ENCODE peak calls at places on chromosome 18, in eight cellular contexts. One of them, this sample, is unnamed.

GRCh38 chr18:45837283-45838070 is 12.0 kb downstream of the SIGLEC15 start:
- DNase-seq in GM12878: no peak
- DNase-seq in upper lobe of right lung: peak; percentile 83
- DNase-seq in aorta: peak; percentile 89
- DNase-seq in adrenal gland: peak; percentile 61
- DNase-seq in hepatocyte: peak; percentile 86
- DNase-seq in mesendoderm: peak; percentile 81
- DNase-seq in mammary epithelial cell: no peak
- DNase-seq in this sample: peak; percentile 59

GRCh38 chr18:7236899-7237298 is 6.0 kb downstream of the LRRC30 start:
- DNase-seq in mesendoderm: no peak
- DNase-seq in adrenal gland: no peak
- DNase-seq in upper lobe of right lung: no peak
- DNase-seq in GM12878: no peak
- DNase-seq in aorta: no peak
- DNase-seq in mammary epithelial cell: no peak
- DNase-seq in hepatocyte: no peak
- DNase-seq in this sample: no peak

GRCh38 chr18:57980573-57981348 is 63.3 kb upstream of the NEDD4L start:
- DNase-seq in upper lobe of right lung: no peak
- DNase-seq in adrenal gland: no peak
- DNase-seq in hepatocyte: peak; percentile 17
- DNase-seq in aorta: no peak
- DNase-seq in mesendoderm: no peak
- DNase-seq in GM12878: no peak
- DNase-seq in mammary epithelial cell: peak; percentile 52
- DNase-seq in this sample: no peak

GRCh38 chr18:49858309-49859005 is 45.1 kb upstream of the ACAA2 start:
- DNase-seq in GM12878: no peak
- DNase-seq in adrenal gland: peak; percentile 70
- DNase-seq in mesendoderm: peak; percentile 84
- DNase-seq in mammary epithelial cell: peak; percentile 66
- DNase-seq in hepatocyte: peak; percentile 86
- DNase-seq in upper lobe of right lung: peak; percentile 75
- DNase-seq in aorta: peak; percentile 84
- DNase-seq in this sample: peak; percentile 79

GRCh38 chr18:80218341-80219227 is 28.7 kb downstream of the PARD6G start:
- DNase-seq in mammary epithelial cell: no peak
- DNase-seq in hepatocyte: no peak
- DNase-seq in mesendoderm: no peak
- DNase-seq in adrenal gland: no peak
- DNase-seq in upper lobe of right lung: no peak
- DNase-seq in aorta: no peak
- DNase-seq in GM12878: no peak
- DNase-seq in this sample: no peak

GRCh38 chr18:10588975-10589374 is 63.1 kb downstream of the NAPG start:
- DNase-seq in adrenal gland: peak; percentile 92
- DNase-seq in mammary epithelial cell: no peak
- DNase-seq in GM12878: no peak
- DNase-seq in aorta: no peak
- DNase-seq in upper lobe of right lung: no peak
- DNase-seq in hepatocyte: no peak
- DNase-seq in mesendoderm: no peak
- DNase-seq in this sample: no peak

GRCh38 chr18:34280653-34281052 is 55.9 kb upstream of the NOL4 start:
- DNase-seq in hepatocyte: no peak
- DNase-seq in upper lobe of right lung: no peak
- DNase-seq in mesendoderm: peak; percentile 9
- DNase-seq in aorta: no peak
- DNase-seq in GM12878: no peak
- DNase-seq in adrenal gland: no peak
- DNase-seq in mammary epithelial cell: no peak
- DNase-seq in this sample: no peak

GRCh38 chr18:45562567-45563479 is 52.5 kb upstream of the SLC14A2 start:
- DNase-seq in aorta: peak; percentile 84
- DNase-seq in adrenal gland: peak; percentile 12
- DNase-seq in mammary epithelial cell: no peak
- DNase-seq in mesendoderm: no peak
- DNase-seq in GM12878: no peak
- DNase-seq in hepatocyte: peak; percentile 25
- DNase-seq in upper lobe of right lung: no peak
- DNase-seq in this sample: no peak

GRCh38 chr18:50038448-50038847 is 156.5 kb downstream of the MYO5B start:
- DNase-seq in aorta: no peak
- DNase-seq in mesendoderm: no peak
- DNase-seq in adrenal gland: no peak
- DNase-seq in upper lobe of right lung: no peak
- DNase-seq in mammary epithelial cell: no peak
- DNase-seq in GM12878: no peak
- DNase-seq in hepatocyte: no peak
- DNase-seq in this sample: no peak

GRCh38 chr18:10122116-10122515 is 208.3 kb downstream of the VAPA start:
- DNase-seq in GM12878: no peak
- DNase-seq in aorta: no peak
- DNase-seq in mesendoderm: no peak
- DNase-seq in mammary epithelial cell: no peak
- DNase-seq in adrenal gland: peak; percentile 34
- DNase-seq in upper lobe of right lung: no peak
- DNase-seq in hepatocyte: peak; percentile 40
- DNase-seq in this sample: peak; percentile 43

GRCh38 chr18:49751427-49752094 is 61.8 kb downstream of the ACAA2 start:
- DNase-seq in GM12878: no peak
- DNase-seq in upper lobe of right lung: peak; percentile 35
- DNase-seq in hepatocyte: no peak
- DNase-seq in adrenal gland: no peak
- DNase-seq in mammary epithelial cell: no peak
- DNase-seq in aorta: no peak
- DNase-seq in mesendoderm: no peak
- DNase-seq in this sample: no peak

GRCh38 chr18:33205777-33206176 is 234.7 kb downstream of the CCDC178 start:
- DNase-seq in mesendoderm: no peak
- DNase-seq in hepatocyte: no peak
- DNase-seq in upper lobe of right lung: no peak
- DNase-seq in GM12878: no peak
- DNase-seq in mammary epithelial cell: no peak
- DNase-seq in aorta: no peak
- DNase-seq in adrenal gland: no peak
- DNase-seq in this sample: no peak

GRCh38 chr18:56000041-56000440 is 412.0 kb upstream of the TCF4 start:
- DNase-seq in GM12878: no peak
- DNase-seq in aorta: no peak
- DNase-seq in hepatocyte: no peak
- DNase-seq in upper lobe of right lung: no peak
- DNase-seq in adrenal gland: no peak
- DNase-seq in mesendoderm: no peak
- DNase-seq in mammary epithelial cell: no peak
- DNase-seq in this sample: no peak

GRCh38 chr18:61397222-61397621 is 64.0 kb downstream of the CDH20 start:
- DNase-seq in GM12878: no peak
- DNase-seq in hepatocyte: no peak
- DNase-seq in upper lobe of right lung: no peak
- DNase-seq in mammary epithelial cell: no peak
- DNase-seq in aorta: no peak
- DNase-seq in adrenal gland: no peak
- DNase-seq in mesendoderm: no peak
- DNase-seq in this sample: no peak

GRCh38 chr18:64803471-64803870 is 654.6 kb upstream of the LINC00305 start:
- DNase-seq in hepatocyte: no peak
- DNase-seq in aorta: no peak
- DNase-seq in adrenal gland: no peak
- DNase-seq in GM12878: no peak
- DNase-seq in mesendoderm: no peak
- DNase-seq in mammary epithelial cell: no peak
- DNase-seq in upper lobe of right lung: no peak
- DNase-seq in this sample: no peak

DNA sequence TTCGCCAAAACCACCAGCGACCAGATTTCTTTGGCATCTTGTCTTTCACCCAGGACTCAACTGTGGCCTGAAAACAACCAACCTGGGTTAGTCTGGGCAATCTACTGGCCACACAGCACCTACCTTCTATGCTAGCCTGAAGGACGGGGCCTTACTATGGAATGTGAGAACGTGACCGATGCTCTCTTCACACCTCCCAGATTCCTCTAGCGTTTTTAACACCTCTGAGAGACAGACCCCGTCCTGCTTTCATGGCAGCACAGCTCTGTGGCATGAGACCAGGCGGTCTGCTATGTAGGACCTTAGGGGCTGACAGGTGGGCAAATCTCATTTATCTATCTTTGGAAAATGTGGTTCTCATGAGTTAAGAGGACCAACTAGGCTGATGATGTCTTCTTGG is 80.9 kb downstream of the EMILIN2 start:
- DNase-seq in mammary epithelial cell: no peak
- DNase-seq in adrenal gland: no peak
- DNase-seq in mesendoderm: peak; percentile 75
- DNase-seq in aorta: peak; percentile 44
- DNase-seq in hepatocyte: no peak
- DNase-seq in GM12878: no peak
- DNase-seq in upper lobe of right lung: no peak
- DNase-seq in this sample: no peak
- H3K27ac ChIP-seq in mammary epithelial cell: no peak overlapping the region
- H3K27ac ChIP-seq in adrenal gland: no peak overlapping the region
- H3K27ac ChIP-seq in mesendoderm: no peak overlapping the region
- H3K27ac ChIP-seq in aorta: no peak overlapping the region
- H3K27ac ChIP-seq in hepatocyte: no peak overlapping the region
- H3K27ac ChIP-seq in GM12878: no peak overlapping the region
- H3K27ac ChIP-seq in upper lobe of right lung: no peak overlapping the region
- H3K27ac ChIP-seq in this sample: no peak overlapping the region

DNA sequence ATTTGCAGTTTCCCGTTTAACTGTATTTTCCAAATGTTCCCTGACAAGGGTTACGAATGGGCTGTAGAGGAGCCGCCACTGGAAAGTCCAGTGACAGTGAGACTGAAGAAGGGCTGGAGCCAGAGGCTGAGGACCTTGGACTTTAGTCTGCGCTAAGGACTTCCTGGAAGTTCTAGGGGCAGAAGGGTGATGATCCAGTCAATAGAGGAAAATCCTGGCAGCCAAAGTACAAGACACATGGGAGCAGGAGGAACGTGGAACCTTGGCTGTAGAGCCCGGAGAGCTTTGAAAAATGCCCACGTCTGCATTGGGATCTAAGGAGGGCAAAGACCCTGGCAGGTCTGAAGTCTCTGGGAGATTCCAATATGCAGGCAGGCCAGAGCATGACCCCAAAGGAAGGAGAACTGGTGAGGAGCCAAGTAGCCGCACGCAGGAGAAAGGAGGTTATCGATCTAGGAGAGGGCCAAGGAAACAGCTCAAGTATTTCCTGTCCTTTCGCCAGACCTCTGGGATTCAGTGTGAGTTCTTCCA is 28.5 kb downstream of the MBP start:
- DNase-seq in mesendoderm: no peak
- DNase-seq in mammary epithelial cell: no peak
- DNase-seq in upper lobe of right lung: no peak
- DNase-seq in adrenal gland: no peak
- DNase-seq in GM12878: no peak
- DNase-seq in aorta: no peak
- DNase-seq in hepatocyte: no peak
- DNase-seq in this sample: no peak
- H3K4me1 ChIP-seq in mesendoderm: peaks cover 7% of the 10 kb centered on the region
- H3K4me1 ChIP-seq in mammary epithelial cell: peaks cover 51% of the 10 kb centered on the region
- H3K4me1 ChIP-seq in upper lobe of right lung: peaks cover 93% of the 10 kb centered on the region
- H3K4me1 ChIP-seq in adrenal gland: peaks cover 57% of the 10 kb centered on the region
- H3K4me1 ChIP-seq in GM12878: peaks cover 81% of the 10 kb centered on the region
- H3K4me1 ChIP-seq in aorta: peaks cover 3% of the 10 kb centered on the region
- H3K4me1 ChIP-seq in hepatocyte: peaks cover 50% of the 10 kb centered on the region
- H3K4me1 ChIP-seq in this sample: peaks cover 17% of the 10 kb centered on the region

DNA sequence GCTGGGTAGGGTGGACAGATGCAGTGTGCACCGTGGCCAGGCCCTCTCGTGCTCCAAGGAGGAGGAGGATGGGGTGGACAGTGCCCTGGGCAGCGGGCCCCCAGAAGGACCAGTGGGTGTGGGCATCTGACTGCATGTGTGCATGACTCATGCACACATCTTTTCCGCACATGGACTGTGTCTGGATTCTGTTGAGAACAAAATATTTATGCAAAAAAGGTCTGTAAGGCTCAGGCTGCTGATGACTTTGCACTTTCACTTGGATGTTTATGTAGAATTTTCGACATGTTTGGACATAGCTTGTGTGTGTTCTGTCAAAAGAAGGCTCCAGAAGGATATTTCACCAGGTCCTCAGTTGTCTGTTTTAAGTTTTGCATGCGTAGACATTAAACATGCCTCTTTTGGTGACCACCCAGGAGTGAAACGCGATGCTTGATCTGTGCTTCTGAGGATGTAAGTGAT is 45.6 kb downstream of the MTCL1 start:
- DNase-seq in GM12878: no peak
- DNase-seq in hepatocyte: peak; percentile 60
- DNase-seq in aorta: no peak
- DNase-seq in mammary epithelial cell: no peak
- DNase-seq in mesendoderm: no peak
- DNase-seq in adrenal gland: no peak
- DNase-seq in upper lobe of right lung: no peak
- DNase-seq in this sample: no peak
- H3K27ac ChIP-seq in GM12878: no peak overlapping the region
- H3K27ac ChIP-seq in hepatocyte: peak overlapping the region; percentile 33
- H3K27ac ChIP-seq in aorta: no peak overlapping the region
- H3K27ac ChIP-seq in mammary epithelial cell: no peak overlapping the region
- H3K27ac ChIP-seq in mesendoderm: no peak overlapping the region
- H3K27ac ChIP-seq in adrenal gland: no peak overlapping the region
- H3K27ac ChIP-seq in upper lobe of right lung: no peak overlapping the region
- H3K27ac ChIP-seq in this sample: no peak overlapping the region

DNA sequence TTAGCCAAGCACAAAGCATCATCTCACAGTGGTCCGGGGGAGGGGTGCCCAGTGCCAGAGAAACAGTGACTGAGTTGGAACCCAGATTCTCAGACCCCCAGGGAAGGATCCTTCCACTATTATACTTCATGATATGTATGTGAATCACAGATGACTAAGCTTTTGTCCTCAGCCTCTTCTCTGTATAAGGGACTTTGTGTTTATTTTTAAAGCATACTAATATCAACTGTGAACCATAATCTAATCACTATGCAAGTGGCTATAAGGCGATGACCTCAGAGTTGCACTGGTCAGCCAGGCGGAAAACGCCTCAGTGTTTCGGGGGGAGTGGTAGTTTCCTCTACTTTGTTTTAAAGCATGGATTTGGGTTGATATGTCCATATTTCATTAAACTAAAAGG is 160.4 kb upstream of the TMEM200C start:
- DNase-seq in adrenal gland: no peak
- DNase-seq in mammary epithelial cell: no peak
- DNase-seq in upper lobe of right lung: no peak
- DNase-seq in mesendoderm: no peak
- DNase-seq in aorta: no peak
- DNase-seq in hepatocyte: no peak
- DNase-seq in GM12878: no peak
- DNase-seq in this sample: no peak
- H3K4me1 ChIP-seq in adrenal gland: no peaks in the 10 kb centered on the region
- H3K4me1 ChIP-seq in mammary epithelial cell: no peaks in the 10 kb centered on the region
- H3K4me1 ChIP-seq in upper lobe of right lung: no peaks in the 10 kb centered on the region
- H3K4me1 ChIP-seq in mesendoderm: peaks cover 4% of the 10 kb centered on the region
- H3K4me1 ChIP-seq in aorta: no peaks in the 10 kb centered on the region
- H3K4me1 ChIP-seq in hepatocyte: peaks cover 4% of the 10 kb centered on the region
- H3K4me1 ChIP-seq in GM12878: peaks cover 6% of the 10 kb centered on the region
- H3K4me1 ChIP-seq in this sample: no peaks in the 10 kb centered on the region